ENCODE peak calls at places on chromosomes 1 and 21, in eight cellular contexts. A is GM23248; N is CD4-positive, alpha-beta memory T cell; F is effector memory CD4-positive, alpha-beta T cell; S is CD8-positive, alpha-beta memory T cell; Q is tibial nerve; Z is fibroblast of villous mesenchyme; W is adrenal gland. P is an unnamed sample.

GRCh38 chr1:44036409-44037111 is 5.3 kb upstream of the SLC6A9 start:
- DNase-seq in A (peak), N (peak), F (peak), S (peak), Q (peak), Z (peak), W (peak), P (peak)

GRCh38 chr1:185846672-185847440 is 112.7 kb downstream of the HMCN1 start:
- DNase-seq in A (peak), N (no peak), F (no peak), S (no peak), Q (no peak), Z (peak), W (no peak), P (peak)

GRCh38 chr1:2641381-2642130 is 8.7 kb upstream of the MMEL1 start:
- DNase-seq in A (no peak), N (no peak), F (no peak), S (no peak), Q (no peak), Z (no peak), W (peak), P (no peak)

GRCh38 chr1:170634819-170635410 is 29.0 kb upstream of the PRRX1 start:
- DNase-seq in A (peak), N (no peak), F (no peak), S (no peak), Q (no peak), Z (no peak), W (no peak), P (peak)

GRCh38 chr21:29465528-29465927 is 166.8 kb downstream of the BACH1 start:
- DNase-seq in A (no peak), N (no peak), F (no peak), S (no peak), Q (no peak), Z (no peak), W (no peak), P (no peak)

GRCh38 chr1:42335809-42336518 is 929 bp upstream of the FOXJ3 start:
- DNase-seq in A (peak), N (no peak), F (no peak), S (no peak), Q (no peak), Z (peak), W (no peak), P (peak)

GRCh38 chr1:24022611-24023359 is 42.7 kb upstream of the SRSF10 start:
- DNase-seq in A (peak), N (no peak), F (no peak), S (no peak), Q (no peak), Z (peak), W (no peak), P (peak)

GRCh38 chr1:58927026-58927721 is 143.3 kb upstream of the JUN start:
- DNase-seq in A (no peak), N (no peak), F (no peak), S (no peak), Q (no peak), Z (no peak), W (no peak), P (peak)

GRCh38 chr21:39483917-39484316 is 32.1 kb downstream of the SH3BGR start:
- DNase-seq in A (peak), N (no peak), F (no peak), S (no peak), Q (no peak), Z (peak), W (no peak), P (peak)

GRCh38 chr1:41236781-41237180 is 5.3 kb downstream of the SCMH1 start:
- DNase-seq in A (no peak), N (no peak), F (no peak), S (no peak), Q (no peak), Z (peak), W (no peak), P (no peak)

GRCh38 chr1:236861560-236862230 is 66.6 kb downstream of the MTR start:
- DNase-seq in A (peak), N (no peak), F (no peak), S (no peak), Q (no peak), Z (peak), W (no peak), P (peak)

GRCh38 chr1:168674252-168674651 is 54.8 kb downstream of the DPT start:
- DNase-seq in A (no peak), N (no peak), F (no peak), S (no peak), Q (no peak), Z (no peak), W (no peak), P (no peak)

GRCh38 chr1:27570383-27570755 is 33.6 kb downstream of the AHDC1 start:
- DNase-seq in A (no peak), N (no peak), F (no peak), S (no peak), Q (no peak), Z (no peak), W (no peak), P (no peak)

GRCh38 chr1:29688477-29689365 is 452.4 kb downstream of the PTPRU start:
- DNase-seq in A (peak), N (no peak), F (no peak), S (no peak), Q (no peak), Z (peak), W (no peak), P (peak)

GRCh38 chr1:7255303-7256058 is 470.2 kb downstream of the CAMTA1 start:
- DNase-seq in A (peak), N (no peak), F (no peak), S (no peak), Q (no peak), Z (peak), W (no peak), P (peak)

GRCh38 chr1:206505702-206506375 is 1.5 kb upstream of the RASSF5 start:
- DNase-seq in A (peak), N (no peak), F (no peak), S (no peak), Q (no peak), Z (peak), W (no peak), P (peak)

GRCh38 chr21:33028271-33028670 is 2.5 kb downstream of the OLIG2 start:
- DNase-seq in A (no peak), N (no peak), F (no peak), S (no peak), Q (no peak), Z (no peak), W (no peak), P (no peak)

GRCh38 chr1:43975249-43975961 is 645 bp downstream of the ATP6V0B start:
- DNase-seq in A (peak), N (peak), F (no peak), S (peak), Q (no peak), Z (peak), W (peak), P (no peak)

GRCh38 chr1:155913969-155914757 is 3.0 kb upstream of the RIT1 start:
- DNase-seq in A (peak), N (no peak), F (no peak), S (no peak), Q (no peak), Z (peak), W (no peak), P (peak)

GRCh38 chr1:175186371-175187160 is 6.0 kb downstream of the KIAA0040 start:
- DNase-seq in A (no peak), N (no peak), F (no peak), S (no peak), Q (no peak), Z (no peak), W (no peak), P (no peak)

GRCh38 chr1:53550201-53550741 is 91.1 kb downstream of the DMRTB1 start:
- DNase-seq in A (peak), N (no peak), F (no peak), S (peak), Q (peak), Z (peak), W (peak), P (peak)

GRCh38 chr1:231986631-231987291 is 360.2 kb downstream of the DISC1 start:
- DNase-seq in A (no peak), N (no peak), F (no peak), S (no peak), Q (peak), Z (peak), W (no peak), P (peak)

GRCh38 chr1:207888647-207889046 is 22.3 kb downstream of the CD34 start:
- DNase-seq in A (peak), N (no peak), F (no peak), S (no peak), Q (peak), Z (no peak), W (no peak), P (peak)

GRCh38 chr1:235767795-235768194 is 98.9 kb downstream of the LYST start:
- DNase-seq in A (no peak), N (no peak), F (no peak), S (no peak), Q (no peak), Z (no peak), W (no peak), P (no peak)

GRCh38 chr1:207424570-207425131 is 29.5 kb upstream of the CR2 start:
- DNase-seq in A (no peak), N (no peak), F (no peak), S (no peak), Q (no peak), Z (no peak), W (no peak), P (no peak)

GRCh38 chr1:5990913-5991783 is 1.1 kb downstream of the NPHP4 start:
- DNase-seq in A (peak), N (peak), F (peak), S (peak), Q (no peak), Z (peak), W (peak), P (no peak)

GRCh38 chr1:119565131-119565772 is 58.2 kb downstream of the HSD3B1 start:
- DNase-seq in A (no peak), N (no peak), F (no peak), S (no peak), Q (no peak), Z (peak), W (no peak), P (no peak)

GRCh38 chr1:28170036-28170596 is 6.4 kb downstream of the PTAFR start:
- DNase-seq in A (no peak), N (no peak), F (no peak), S (no peak), Q (no peak), Z (no peak), W (no peak), P (no peak)

GRCh38 chr1:9892563-9893528 is 17.2 kb downstream of the CTNNBIP1 start:
- DNase-seq in A (peak), N (no peak), F (no peak), S (no peak), Q (no peak), Z (peak), W (no peak), P (peak)

GRCh38 chr1:169595764-169596711 is 9.8 kb upstream of the F5 start:
- DNase-seq in A (peak), N (no peak), F (no peak), S (no peak), Q (no peak), Z (peak), W (no peak), P (peak)

GRCh38 chr1:18440385-18441226 is 40.1 kb upstream of the KLHDC7A start:
- DNase-seq in A (no peak), N (no peak), F (no peak), S (no peak), Q (no peak), Z (no peak), W (no peak), P (no peak)

GRCh38 chr1:186050360-186050759 is 316.2 kb downstream of the HMCN1 start:
- DNase-seq in A (peak), N (no peak), F (no peak), S (no peak), Q (no peak), Z (no peak), W (no peak), P (peak)

GRCh38 chr1:240765732-240766363 is 153.9 kb upstream of the GREM2 start:
- DNase-seq in A (peak), N (no peak), F (no peak), S (no peak), Q (no peak), Z (peak), W (no peak), P (peak)

GRCh38 chr1:28249013-28249870 is 10.1 kb upstream of the SESN2 start:
- DNase-seq in A (peak), N (no peak), F (no peak), S (no peak), Q (no peak), Z (peak), W (peak), P (no peak)

GRCh38 chr1:233327938-233328660 is 575 bp downstream of the MAP3K21 start:
- DNase-seq in A (peak), N (peak), F (peak), S (peak), Q (no peak), Z (no peak), W (peak), P (no peak)

GRCh38 chr1:60103186-60103585 is 29.6 kb upstream of the C1orf87 start:
- DNase-seq in A (no peak), N (no peak), F (no peak), S (no peak), Q (no peak), Z (no peak), W (no peak), P (no peak)

GRCh38 chr1:33169290-33170055 is 12.4 kb downstream of the TRIM62 start:
- DNase-seq in A (no peak), N (no peak), F (no peak), S (no peak), Q (no peak), Z (no peak), W (no peak), P (no peak)

GRCh38 chr1:231021540-231022031 is 18.5 kb downstream of the FAM89A start:
- DNase-seq in A (no peak), N (no peak), F (no peak), S (no peak), Q (no peak), Z (peak), W (no peak), P (peak)

GRCh38 chr1:21662426-21663250 is 6.5 kb downstream of the RAP1GAP start:
- DNase-seq in A (no peak), N (no peak), F (no peak), S (no peak), Q (no peak), Z (no peak), W (no peak), P (no peak)
- H3K4me3 ChIP-seq in A (no peak), N (no peak), F (no peak), S (no peak), Q (no peak), Z (no peak), W (no peak), P (no peak)

DNA sequence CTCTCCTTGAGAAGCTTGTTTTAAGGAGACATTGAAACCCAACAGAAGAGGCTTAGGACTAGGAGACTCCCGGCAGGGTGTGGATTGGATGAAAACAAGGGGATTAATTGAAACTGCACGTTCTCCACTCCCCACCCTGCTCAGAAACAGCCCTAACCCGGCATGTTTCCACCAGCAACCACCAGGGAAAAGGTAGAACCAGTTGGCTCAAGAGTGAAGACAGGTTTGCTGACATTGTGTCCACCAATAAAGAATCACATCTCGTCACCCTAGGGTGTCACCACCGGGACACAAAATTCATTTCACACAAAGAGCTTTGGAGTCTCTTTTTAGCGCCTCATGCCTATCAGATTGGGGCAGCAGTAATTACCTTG is 20.4 kb upstream of the ATF3 start:
- DNase-seq in A (no peak), N (no peak), F (no peak), S (no peak), Q (no peak), Z (no peak), W (no peak), P (no peak)
- H3K4me3 ChIP-seq in A (no peak), N (no peak), F (no peak), S (no peak), Q (no peak), Z (no peak), W (no peak), P (no peak)

GRCh38 chr1:149849246-149849946 is 50.0 kb upstream of the BOLA1 start:
- DNase-seq in A (peak), N (no peak), F (no peak), S (no peak), Q (no peak), Z (no peak), W (no peak), P (no peak)

GRCh38 chr1:149848811-149849210 is 50.6 kb upstream of the BOLA1 start:
- DNase-seq in A (peak), N (no peak), F (no peak), S (no peak), Q (no peak), Z (peak), W (peak), P (peak)

GRCh38 chr1:149849947-149850360 is 49.4 kb upstream of the BOLA1 start:
- DNase-seq in A (peak), N (peak), F (no peak), S (no peak), Q (no peak), Z (peak), W (no peak), P (peak)

GRCh38 chr1:149846600-149847466 is 52.5 kb upstream of the BOLA1 start:
- DNase-seq in A (no peak), N (no peak), F (no peak), S (no peak), Q (no peak), Z (no peak), W (no peak), P (no peak)

DNA sequence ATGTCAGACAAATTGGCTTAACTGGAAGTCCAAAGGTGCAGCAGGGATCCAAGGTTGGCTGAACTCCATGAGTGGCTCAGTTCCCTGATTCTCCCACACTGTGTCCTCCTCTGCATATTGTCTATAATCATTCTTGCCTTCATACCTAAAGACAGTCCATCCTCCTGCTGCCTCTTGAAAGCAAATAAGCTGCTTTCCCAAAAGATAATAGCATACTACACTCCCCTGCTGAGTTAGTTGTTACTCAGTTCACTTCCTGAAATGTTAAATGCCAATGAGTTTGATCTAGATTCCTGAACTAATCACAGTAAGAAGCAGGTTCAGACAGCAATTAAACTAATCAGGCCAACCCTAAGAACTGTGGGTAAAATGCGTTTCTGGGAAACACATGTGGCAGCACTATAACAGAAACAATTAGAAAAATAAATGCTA is 51.0 kb upstream of the BOLA1 start:
- DNase-seq in A (peak), N (no peak), F (no peak), S (no peak), Q (no peak), Z (no peak), W (peak), P (peak)
- H3K4me3 ChIP-seq in A (peak), N (no peak), F (no peak), S (peak), Q (no peak), Z (peak), W (no peak), P (no peak)

GRCh38 chr21:36710729-36711048 is 11.8 kb downstream of the SIM2 start:
- DNase-seq in A (no peak), N (no peak), F (no peak), S (no peak), Q (no peak), Z (no peak), W (no peak), P (no peak)
- H3K4me3 ChIP-seq in A (no peak), N (no peak), F (no peak), S (no peak), Q (no peak), Z (no peak), W (no peak), P (no peak)

GRCh38 chr1:192575499-192576189 is at the start of gene RGS1:
- DNase-seq in A (no peak), N (peak), F (peak), S (peak), Q (no peak), Z (no peak), W (peak), P (no peak)
- H3K4me3 ChIP-seq in A (no peak), N (no peak), F (peak), S (peak), Q (no peak), Z (no peak), W (no peak), P (no peak)

GRCh38 chr1:45802343-45803298 is 791 bp upstream of the MAST2 start:
- DNase-seq in A (peak), N (no peak), F (no peak), S (no peak), Q (peak), Z (peak), W (peak), P (peak)
- H3K4me3 ChIP-seq in A (peak), N (no peak), F (peak), S (peak), Q (peak), Z (peak), W (peak), P (peak)

DNA sequence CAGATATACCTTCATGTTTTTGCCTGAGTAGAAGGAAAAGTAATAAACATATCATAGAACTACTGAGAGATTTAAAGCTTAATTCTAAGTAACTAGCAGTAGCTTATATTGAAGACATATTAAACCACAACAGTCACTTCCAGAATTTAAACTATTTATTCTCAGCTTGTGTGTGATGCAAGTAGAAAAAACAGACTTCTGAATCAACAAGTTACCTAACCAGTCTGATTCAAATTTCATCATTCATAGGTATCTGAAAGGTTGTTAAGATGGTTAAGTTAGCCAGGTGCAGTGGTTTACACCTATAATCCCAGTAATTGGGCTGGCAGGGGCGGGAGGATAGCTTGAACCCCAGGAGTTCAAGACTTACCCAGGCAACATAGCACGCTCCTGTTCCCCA is 41.9 kb downstream of the SPAG17 start:
- DNase-seq in A (peak), N (no peak), F (no peak), S (no peak), Q (no peak), Z (no peak), W (no peak), P (no peak)
- H3K4me3 ChIP-seq in A (no peak), N (no peak), F (no peak), S (no peak), Q (no peak), Z (no peak), W (no peak), P (no peak)

GRCh38 chr21:26965091-26965566 is 1.8 kb downstream of the ADAMTS5 start:
- DNase-seq in A (peak), N (no peak), F (no peak), S (no peak), Q (peak), Z (no peak), W (no peak), P (no peak)

GRCh38 chr21:26966978-26967913 is at the start of gene ADAMTS5:
- DNase-seq in A (peak), N (no peak), F (no peak), S (no peak), Q (no peak), Z (peak), W (no peak), P (peak)

GRCh38 chr21:26964379-26964778 is 2.5 kb downstream of the ADAMTS5 start:
- DNase-seq in A (peak), N (no peak), F (no peak), S (no peak), Q (peak), Z (peak), W (peak), P (peak)

GRCh38 chr21:26966360-26966977 is 419 bp downstream of the ADAMTS5 start:
- DNase-seq in A (peak), N (no peak), F (no peak), S (no peak), Q (no peak), Z (peak), W (no peak), P (peak)

GRCh38 chr21:26965567-26966359 is 1.1 kb downstream of the ADAMTS5 start:
- DNase-seq in A (peak), N (no peak), F (no peak), S (no peak), Q (no peak), Z (peak), W (no peak), P (peak)
- H3K4me3 ChIP-seq in A (peak), N (no peak), F (no peak), S (no peak), Q (peak), Z (peak), W (peak), P (peak)